ENCODE peak calls at places on chromosomes 5 and 9, in four cellular contexts. W is K562, F is HepG2, D is H1. S is an unnamed sample.

GRCh38 chr9:23686896-23687295 is 139.1 kb downstream of the ELAVL2 start:
- DNase-seq in W (no peak), F (no peak), D (no peak), S (no peak)

GRCh38 chr9:70049236-70049635 is 5.6 kb downstream of the MAMDC2 start:
- DNase-seq in W (no peak), F (no peak), D (peak; percentile 11), S (no peak)

GRCh38 chr9:124348831-124349230 is 66.4 kb downstream of the PSMB7 start:
- DNase-seq in W (no peak), F (no peak), D (no peak), S (no peak)

GRCh38 chr5:135883026-135883425 is 12.6 kb downstream of the IL9 start:
- DNase-seq in W (no peak), F (no peak), D (no peak), S (no peak)

GRCh38 chr9:96478829-96479371 is 28.9 kb downstream of the HABP4 start:
- DNase-seq in W (no peak), F (no peak), D (no peak), S (no peak)

GRCh38 chr9:114958021-114958846 is 27.8 kb upstream of the TNFSF8 start:
- DNase-seq in W (no peak), F (no peak), D (no peak), S (no peak)

GRCh38 chr5:110354341-110354740 is 372.1 kb downstream of the TMEM232 start:
- DNase-seq in W (no peak), F (no peak), D (no peak), S (no peak)

GRCh38 chr9:88497224-88497623 is 37.8 kb upstream of the NXNL2 start:
- DNase-seq in W (no peak), F (no peak), D (no peak), S (no peak)

GRCh38 chr5:158812381-158812780 is 287.3 kb downstream of the EBF1 start:
- DNase-seq in W (no peak), F (no peak), D (peak; percentile 48), S (no peak)

GRCh38 chr5:139642891-139643871 is 5.0 kb upstream of the CXXC5 start:
- DNase-seq in W (no peak), F (peak; percentile 79), D (peak; percentile 67), S (no peak)

GRCh38 chr9:26643826-26644225 is 248.8 kb downstream of the CAAP1 start:
- DNase-seq in W (no peak), F (no peak), D (no peak), S (no peak)

GRCh38 chr5:82494942-82495341 is 216.8 kb upstream of the RPS23 start:
- DNase-seq in W (no peak), F (no peak), D (no peak), S (no peak)

GRCh38 chr5:73902327-73903051 is 276.5 kb downstream of the ARHGEF28 start:
- DNase-seq in W (peak; percentile 29), F (peak; percentile 41), D (no peak), S (peak; percentile 63)

GRCh38 chr5:140189977-140190867 is 15.2 kb downstream of the CYSTM1 start:
- DNase-seq in W (peak; percentile 36), F (no peak), D (no peak), S (no peak)

GRCh38 chr9:131330814-131331600 is 41.5 kb downstream of the PLPP7 start:
- DNase-seq in W (peak; percentile 98), F (no peak), D (peak; percentile 80), S (no peak)

GRCh38 chr9:126373241-126373640 is 46.6 kb downstream of the MVB12B start:
- DNase-seq in W (no peak), F (peak; percentile 52), D (no peak), S (no peak)

GRCh38 chr5:169583424-169584215 is at the start of gene SPDL1:
- DNase-seq in W (peak; percentile 98), F (peak; percentile 93), D (peak; percentile 93), S (peak; percentile 93)

GRCh38 chr9:92547356-92547755 is 11.6 kb upstream of the ECM2 start:
- DNase-seq in W (no peak), F (no peak), D (no peak), S (no peak)

GRCh38 chr5:176521699-176522263 is 15.4 kb downstream of the RNF44 start:
- DNase-seq in W (no peak), F (no peak), D (no peak), S (no peak)

GRCh38 chr5:111748304-111748763 is 8.7 kb downstream of the NREP start:
- DNase-seq in W (no peak), F (no peak), D (no peak), S (peak; percentile 16)

GRCh38 chr5:146340260-146341081 is 1.8 kb downstream of the POU4F3 start:
- DNase-seq in W (peak; percentile 68), F (peak; percentile 36), D (peak; percentile 86), S (no peak)

GRCh38 chr9:133133680-133134418 is 12.8 kb upstream of the RALGDS start:
- DNase-seq in W (peak; percentile 74), F (peak; percentile 91), D (no peak), S (peak; percentile 89)

GRCh38 chr9:100577776-100578448 is at the start of gene CAVIN4:
- DNase-seq in W (no peak), F (no peak), D (no peak), S (no peak)

GRCh38 chr5:107389130-107389553 is 281.6 kb downstream of the EFNA5 start:
- DNase-seq in W (no peak), F (no peak), D (no peak), S (no peak)

GRCh38 chr9:93645149-93645889 is 68.9 kb downstream of the PHF2 start:
- DNase-seq in W (no peak), F (no peak), D (no peak), S (no peak)

GRCh38 chr5:132500931-132501628 is 10.5 kb upstream of the IRF1 start:
- DNase-seq in W (peak; percentile 94), F (peak; percentile 87), D (peak; percentile 81), S (no peak)

GRCh38 chr5:67404261-67405100 is 207.9 kb upstream of the CD180 start:
- DNase-seq in W (no peak), F (peak; percentile 8), D (no peak), S (no peak)

GRCh38 chr5:83394190-83394589 is 77.4 kb upstream of the VCAN start:
- DNase-seq in W (no peak), F (no peak), D (no peak), S (no peak)

GRCh38 chr9:94084314-94084713 is at the start of gene PTPDC1:
- DNase-seq in W (peak; percentile 25), F (peak; percentile 35), D (peak; percentile 77), S (peak; percentile 77)

GRCh38 chr9:93129691-93130500 is 4.2 kb downstream of the NINJ1 start:
- DNase-seq in W (no peak), F (no peak), D (no peak), S (no peak)

GRCh38 chr5:671459-672328 is 21.5 kb downstream of the TPPP start:
- DNase-seq in W (peak; percentile 81), F (peak; percentile 57), D (peak; percentile 90), S (no peak)
- TF ChIP-seq SIN3A in W (no peak), F (no peak), D (no peak), S (no peak)

GRCh38 chr5:14630706-14631105 is 33.8 kb upstream of the OTULIN start:
- DNase-seq in W (no peak), F (no peak), D (no peak), S (no peak)

GRCh38 chr5:14627270-14627669 is 37.2 kb upstream of the OTULIN start:
- DNase-seq in W (no peak), F (no peak), D (no peak), S (no peak)

GRCh38 chr5:14628346-14628745 is 36.2 kb upstream of the OTULIN start:
- DNase-seq in W (peak; percentile 57), F (peak; percentile 50), D (peak; percentile 62), S (no peak)
- TF ChIP-seq FOSL1 in W (no peak), F (no peak), D (no peak), S (no peak)

DNA sequence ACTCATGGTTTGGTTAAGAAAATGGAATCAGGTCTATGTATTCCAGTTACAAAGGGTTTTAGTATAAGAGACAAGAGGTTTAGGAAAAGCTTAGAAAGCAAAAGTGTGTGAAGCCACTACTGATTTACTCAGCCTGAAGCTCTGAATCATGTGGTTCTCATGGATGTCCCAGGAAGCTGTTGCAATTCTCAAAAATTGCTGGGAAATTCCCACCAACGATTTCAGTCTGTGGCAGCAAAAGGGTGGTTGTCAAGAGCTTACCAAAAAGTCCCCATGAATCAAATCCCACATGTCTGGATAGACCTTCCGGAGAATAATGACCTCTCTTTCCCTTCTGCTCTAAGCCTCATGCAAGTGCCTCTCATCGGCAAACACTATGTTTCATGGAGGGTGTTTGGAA is 929.9 kb downstream of the TLE4 start:
- DNase-seq in W (no peak), F (no peak), D (no peak), S (no peak)
- TF ChIP-seq SIN3A in W (no peak), F (no peak), D (no peak), S (no peak)

GRCh38 chr5:53360811-53361210 is 119.6 kb upstream of the FST start:
- DNase-seq in W (no peak), F (no peak), D (no peak), S (peak; percentile 4)
- TF ChIP-seq FOSL1 in W (no peak), F (no peak), D (no peak), S (peak; percentile 36)

DNA sequence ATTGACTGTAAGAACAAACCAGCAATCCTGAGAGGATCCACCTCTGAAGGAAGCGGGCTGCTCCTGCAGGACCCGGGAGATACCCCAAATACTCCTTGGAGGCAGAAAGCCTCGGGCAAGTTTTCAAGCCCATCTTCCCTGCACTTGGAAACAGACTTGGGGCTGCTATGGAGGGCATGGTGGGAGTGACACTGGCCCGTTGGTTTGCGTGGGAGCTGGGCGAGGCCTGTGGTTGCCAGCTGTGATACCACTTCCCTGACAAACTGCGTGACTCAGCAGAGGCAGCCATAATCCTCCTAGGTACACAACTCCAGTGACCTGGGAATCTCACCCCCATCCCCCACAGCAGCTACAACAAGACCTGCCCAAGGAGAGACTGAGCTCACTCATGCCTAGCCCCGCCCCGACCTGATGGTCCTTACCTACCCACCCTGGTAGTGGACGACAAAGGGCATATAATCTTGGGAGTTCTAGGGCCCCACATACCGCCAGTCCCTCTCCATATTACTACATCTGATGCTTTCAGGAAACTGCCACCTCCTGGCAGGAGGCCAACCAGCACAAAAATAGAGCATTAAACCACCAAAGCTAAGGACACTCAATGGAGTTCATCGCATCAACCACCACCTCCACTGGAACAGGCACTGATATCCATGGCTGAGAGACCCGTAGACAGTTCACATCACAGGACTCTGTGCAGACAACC is 38.1 kb upstream of the VLDLR start:
- DNase-seq in W (peak; percentile 4), F (no peak), D (no peak), S (no peak)
- TF ChIP-seq SIN3A in W (no peak), F (no peak), D (no peak), S (no peak)

DNA sequence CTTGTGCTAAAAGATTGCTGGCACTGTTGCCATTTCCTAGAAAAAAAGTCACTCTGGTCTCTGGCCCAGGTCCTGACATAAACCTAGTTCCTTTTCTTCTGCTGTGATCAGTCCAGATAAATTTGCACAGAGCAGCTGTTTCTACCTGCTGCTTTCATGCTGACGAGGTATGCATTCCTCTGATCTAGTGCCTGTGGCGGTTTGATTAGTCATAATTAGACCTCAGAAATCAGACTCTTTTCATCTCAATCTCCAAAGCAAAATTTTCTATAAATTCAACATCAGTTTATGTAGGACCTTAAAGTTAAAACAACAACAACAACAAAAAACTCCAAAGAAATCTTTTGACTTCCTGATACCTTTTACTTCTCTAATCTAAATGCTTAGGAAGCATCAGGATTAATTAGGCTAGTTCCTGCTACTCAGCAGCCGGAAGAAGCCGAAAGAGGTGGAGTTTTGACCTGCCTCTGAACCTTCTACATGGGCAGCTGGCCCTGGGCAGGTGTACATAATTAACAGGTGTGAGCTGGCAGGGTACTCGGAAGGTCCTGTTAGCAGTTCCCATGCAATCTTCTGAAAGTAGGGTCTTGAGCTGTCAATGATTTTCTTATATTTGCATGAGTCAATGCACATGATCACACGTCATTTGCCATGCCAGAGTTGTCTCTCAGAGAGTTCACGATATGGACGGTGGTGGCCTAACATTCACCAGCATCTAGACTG is 83.3 kb upstream of the CCDC112 start:
- DNase-seq in W (no peak), F (no peak), D (no peak), S (peak; percentile 81)
- TF ChIP-seq FOSL1 in W (no peak), F (no peak), D (no peak), S (peak; percentile 88)

S was measured in HCT116.